ENCODE peak calls at places on chromosomes 6 and 20, in seven cellular contexts. One of them, this sample, is unnamed.

GRCh38 chr6:139373928-139374356 is 506 bp downstream of the CITED2 start:
- DNase-seq in GM04504: no peak
- DNase-seq in sciatic nerve: peak
- DNase-seq in T-helper 22 cell: no peak
- DNase-seq in naive B cell: no peak
- DNase-seq in amygdala: no peak
- DNase-seq in nucleus accumbens: no peak
- DNase-seq in this sample: no peak

GRCh38 chr6:23176883-23177282 is 607.5 kb downstream of the HDGFL1 start:
- DNase-seq in GM04504: no peak
- DNase-seq in sciatic nerve: no peak
- DNase-seq in T-helper 22 cell: no peak
- DNase-seq in naive B cell: no peak
- DNase-seq in amygdala: no peak
- DNase-seq in nucleus accumbens: no peak
- DNase-seq in this sample: no peak

GRCh38 chr6:69974193-69974592 is 107.8 kb downstream of the COL19A1 start:
- DNase-seq in GM04504: no peak
- DNase-seq in sciatic nerve: no peak
- DNase-seq in T-helper 22 cell: no peak
- DNase-seq in naive B cell: no peak
- DNase-seq in amygdala: no peak
- DNase-seq in nucleus accumbens: no peak
- DNase-seq in this sample: no peak

GRCh38 chr6:3715285-3715684 is 36.2 kb downstream of the PXDC1 start:
- DNase-seq in GM04504: no peak
- DNase-seq in sciatic nerve: no peak
- DNase-seq in T-helper 22 cell: no peak
- DNase-seq in naive B cell: no peak
- DNase-seq in amygdala: no peak
- DNase-seq in nucleus accumbens: no peak
- DNase-seq in this sample: no peak

GRCh38 chr6:108594640-108595039 is 33.9 kb downstream of the FOXO3 start:
- DNase-seq in GM04504: no peak
- DNase-seq in sciatic nerve: no peak
- DNase-seq in T-helper 22 cell: no peak
- DNase-seq in naive B cell: no peak
- DNase-seq in amygdala: no peak
- DNase-seq in nucleus accumbens: no peak
- DNase-seq in this sample: no peak

GRCh38 chr6:156840136-156840535 is 63.0 kb downstream of the ARID1B start:
- DNase-seq in GM04504: no peak
- DNase-seq in sciatic nerve: no peak
- DNase-seq in T-helper 22 cell: no peak
- DNase-seq in naive B cell: no peak
- DNase-seq in amygdala: no peak
- DNase-seq in nucleus accumbens: no peak
- DNase-seq in this sample: no peak

GRCh38 chr20:32155017-32155965 is 45.8 kb downstream of the TM9SF4 start:
- DNase-seq in GM04504: peak
- DNase-seq in sciatic nerve: peak
- DNase-seq in T-helper 22 cell: no peak
- DNase-seq in naive B cell: no peak
- DNase-seq in amygdala: peak
- DNase-seq in nucleus accumbens: peak
- DNase-seq in this sample: peak

GRCh38 chr6:1129141-1129540 is 182.8 kb upstream of the FOXQ1 start:
- DNase-seq in GM04504: peak
- DNase-seq in sciatic nerve: no peak
- DNase-seq in T-helper 22 cell: no peak
- DNase-seq in naive B cell: no peak
- DNase-seq in amygdala: no peak
- DNase-seq in nucleus accumbens: no peak
- DNase-seq in this sample: no peak

GRCh38 chr6:37024665-37025337 is 19.3 kb downstream of the FGD2 start:
- DNase-seq in GM04504: no peak
- DNase-seq in sciatic nerve: no peak
- DNase-seq in T-helper 22 cell: no peak
- DNase-seq in naive B cell: no peak
- DNase-seq in amygdala: no peak
- DNase-seq in nucleus accumbens: no peak
- DNase-seq in this sample: no peak

GRCh38 chr6:123945386-123945785 is 141.7 kb downstream of the NKAIN2 start:
- DNase-seq in GM04504: no peak
- DNase-seq in sciatic nerve: no peak
- DNase-seq in T-helper 22 cell: no peak
- DNase-seq in naive B cell: no peak
- DNase-seq in amygdala: no peak
- DNase-seq in nucleus accumbens: no peak
- DNase-seq in this sample: no peak

GRCh38 chr6:23350752-23351453 is 775.1 kb upstream of the NRSN1 start:
- DNase-seq in GM04504: no peak
- DNase-seq in sciatic nerve: no peak
- DNase-seq in T-helper 22 cell: no peak
- DNase-seq in naive B cell: no peak
- DNase-seq in amygdala: no peak
- DNase-seq in nucleus accumbens: no peak
- DNase-seq in this sample: no peak

GRCh38 chr6:150150821-150151646 is 8.2 kb downstream of the PPP1R14C start:
- DNase-seq in GM04504: no peak
- DNase-seq in sciatic nerve: no peak
- DNase-seq in T-helper 22 cell: no peak
- DNase-seq in naive B cell: no peak
- DNase-seq in amygdala: no peak
- DNase-seq in nucleus accumbens: no peak
- DNase-seq in this sample: no peak

GRCh38 chr20:64192406-64192805 is 28.2 kb downstream of the MYT1 start:
- DNase-seq in GM04504: no peak
- DNase-seq in sciatic nerve: no peak
- DNase-seq in T-helper 22 cell: no peak
- DNase-seq in naive B cell: no peak
- DNase-seq in amygdala: no peak
- DNase-seq in nucleus accumbens: no peak
- DNase-seq in this sample: no peak

GRCh38 chr6:133724726-133725125 is 164.2 kb upstream of the TCF21 start:
- DNase-seq in GM04504: no peak
- DNase-seq in sciatic nerve: no peak
- DNase-seq in T-helper 22 cell: no peak
- DNase-seq in naive B cell: no peak
- DNase-seq in amygdala: no peak
- DNase-seq in nucleus accumbens: no peak
- DNase-seq in this sample: no peak

GRCh38 chr6:41527721-41528408 is 18.3 kb upstream of the FOXP4 start:
- DNase-seq in GM04504: no peak
- DNase-seq in sciatic nerve: no peak
- DNase-seq in T-helper 22 cell: no peak
- DNase-seq in naive B cell: no peak
- DNase-seq in amygdala: no peak
- DNase-seq in nucleus accumbens: no peak
- DNase-seq in this sample: no peak

GRCh38 chr6:81752969-81753708 is 658 bp upstream of the TENT5A start:
- DNase-seq in GM04504: peak
- DNase-seq in sciatic nerve: peak
- DNase-seq in T-helper 22 cell: peak
- DNase-seq in naive B cell: peak
- DNase-seq in amygdala: peak
- DNase-seq in nucleus accumbens: peak
- DNase-seq in this sample: peak

GRCh38 chr6:166796610-166797009 is 159.7 kb downstream of the RNASET2 start:
- DNase-seq in GM04504: no peak
- DNase-seq in sciatic nerve: no peak
- DNase-seq in T-helper 22 cell: no peak
- DNase-seq in naive B cell: no peak
- DNase-seq in amygdala: no peak
- DNase-seq in nucleus accumbens: no peak
- DNase-seq in this sample: no peak

GRCh38 chr20:48538058-48538825 is 289.6 kb downstream of the PREX1 start:
- DNase-seq in GM04504: peak
- DNase-seq in sciatic nerve: no peak
- DNase-seq in T-helper 22 cell: no peak
- DNase-seq in naive B cell: no peak
- DNase-seq in amygdala: no peak
- DNase-seq in nucleus accumbens: no peak
- DNase-seq in this sample: no peak

GRCh38 chr6:41451039-41451438 is 95.1 kb upstream of the FOXP4 start:
- DNase-seq in GM04504: no peak
- DNase-seq in sciatic nerve: no peak
- DNase-seq in T-helper 22 cell: no peak
- DNase-seq in naive B cell: no peak
- DNase-seq in amygdala: no peak
- DNase-seq in nucleus accumbens: no peak
- DNase-seq in this sample: no peak

GRCh38 chr6:139159016-139159415 is 24.1 kb downstream of the HECA start:
- DNase-seq in GM04504: no peak
- DNase-seq in sciatic nerve: no peak
- DNase-seq in T-helper 22 cell: no peak
- DNase-seq in naive B cell: no peak
- DNase-seq in amygdala: no peak
- DNase-seq in nucleus accumbens: no peak
- DNase-seq in this sample: no peak

GRCh38 chr6:132063738-132064137 is 112.6 kb upstream of the CCN2 start:
- DNase-seq in GM04504: peak
- DNase-seq in sciatic nerve: no peak
- DNase-seq in T-helper 22 cell: no peak
- DNase-seq in naive B cell: no peak
- DNase-seq in amygdala: no peak
- DNase-seq in nucleus accumbens: no peak
- DNase-seq in this sample: no peak

GRCh38 chr6:20137288-20137687 is 75.0 kb downstream of the MBOAT1 start:
- DNase-seq in GM04504: no peak
- DNase-seq in sciatic nerve: no peak
- DNase-seq in T-helper 22 cell: no peak
- DNase-seq in naive B cell: no peak
- DNase-seq in amygdala: no peak
- DNase-seq in nucleus accumbens: no peak
- DNase-seq in this sample: no peak

GRCh38 chr20:23340524-23340923 is 10.1 kb upstream of the NXT1 start:
- DNase-seq in GM04504: no peak
- DNase-seq in sciatic nerve: peak
- DNase-seq in T-helper 22 cell: no peak
- DNase-seq in naive B cell: no peak
- DNase-seq in amygdala: peak
- DNase-seq in nucleus accumbens: peak
- DNase-seq in this sample: no peak

GRCh38 chr6:11110921-11111768 is at the start of gene ERVFRD-1:
- DNase-seq in GM04504: no peak
- DNase-seq in sciatic nerve: no peak
- DNase-seq in T-helper 22 cell: no peak
- DNase-seq in naive B cell: no peak
- DNase-seq in amygdala: no peak
- DNase-seq in nucleus accumbens: no peak
- DNase-seq in this sample: no peak

GRCh38 chr6:33313105-33313708 is 671 bp downstream of the TAPBP start:
- DNase-seq in GM04504: no peak
- DNase-seq in sciatic nerve: peak
- DNase-seq in T-helper 22 cell: no peak
- DNase-seq in naive B cell: peak
- DNase-seq in amygdala: no peak
- DNase-seq in nucleus accumbens: peak
- DNase-seq in this sample: peak

GRCh38 chr20:7622399-7622961 is 317.8 kb downstream of the HAO1 start:
- DNase-seq in GM04504: no peak
- DNase-seq in sciatic nerve: no peak
- DNase-seq in T-helper 22 cell: no peak
- DNase-seq in naive B cell: no peak
- DNase-seq in amygdala: no peak
- DNase-seq in nucleus accumbens: no peak
- DNase-seq in this sample: no peak

GRCh38 chr6:105087571-105088211 is 92.1 kb downstream of the POPDC3 start:
- DNase-seq in GM04504: peak
- DNase-seq in sciatic nerve: no peak
- DNase-seq in T-helper 22 cell: no peak
- DNase-seq in naive B cell: peak
- DNase-seq in amygdala: peak
- DNase-seq in nucleus accumbens: no peak
- DNase-seq in this sample: peak

GRCh38 chr20:45629496-45630100 is at the start of gene WFDC10A:
- DNase-seq in GM04504: no peak
- DNase-seq in sciatic nerve: peak
- DNase-seq in T-helper 22 cell: no peak
- DNase-seq in naive B cell: peak
- DNase-seq in amygdala: no peak
- DNase-seq in nucleus accumbens: no peak
- DNase-seq in this sample: peak